ENCODE peak calls at places on chromosomes 13 and 19, in five cellular contexts. Y is AG04449; P is bronchial epithelial cell; E is activated CD8-positive, alpha-beta memory T cell treated with anti-CD3 and anti-CD28 coated beads for 1 hour; B is AG09309. A is an unnamed sample.
A peak's percentile ranks its signal among the peaks of the same experiment; 100 is the strongest.

GRCh38 chr19:43354305-43354627 is 780 bp downstream of the CD177 start:
- DNase-seq in P (no peak), Y (no peak), E (no peak), B (no peak), A (no peak)

GRCh38 chr19:36140289-36141038 is 598 bp downstream of the CAPNS1 start:
- DNase-seq in B (no peak), E (peak; percentile 17), P (peak; percentile 51), Y (no peak), A (no peak)

GRCh38 chr19:3441986-3442329 is 38.4 kb downstream of the SMIM24 start:
- DNase-seq in E (no peak), B (no peak), P (no peak), Y (no peak), A (no peak)

GRCh38 chr19:16143399-16144215 is at the start of gene HSH2D:
- DNase-seq in P (peak; percentile 52), Y (no peak), B (no peak), E (peak; percentile 72), A (no peak)

GRCh38 chr19:9834726-9835506 is at the start of gene PIN1:
- DNase-seq in E (peak; percentile 98), B (peak; percentile 93), Y (peak; percentile 82), P (peak; percentile 92), A (peak; percentile 98)

GRCh38 chr19:860481-861098 is 1.1 kb downstream of the CFD start:
- DNase-seq in P (peak; percentile 27), E (peak; percentile 46), B (no peak), Y (no peak), A (peak; percentile 48)

GRCh38 chr13:100541882-100542545 is 46.6 kb downstream of the GGACT start:
- DNase-seq in B (no peak), P (peak; percentile 79), E (no peak), Y (no peak), A (no peak)

GRCh38 chr19:39831679-39832078 is 2.3 kb downstream of the DYRK1B start:
- DNase-seq in B (no peak), E (no peak), P (no peak), Y (no peak), A (no peak)

GRCh38 chr13:61410669-61411297 is 4.9 kb downstream of the PCDH20 start:
- DNase-seq in B (no peak), Y (no peak), P (peak; percentile 36), E (no peak), A (no peak)

GRCh38 chr13:58999851-59000250 is 1163.9 kb downstream of the DIAPH3 start:
- DNase-seq in E (no peak), B (no peak), P (no peak), Y (no peak), A (no peak)

GRCh38 chr19:1503089-1503924 is 9.5 kb downstream of the ADAMTSL5 start:
- DNase-seq in E (peak; percentile 52), P (no peak), Y (no peak), B (no peak), A (no peak)

GRCh38 chr19:661427-662196 is 1.4 kb downstream of the RNF126 start:
- DNase-seq in Y (no peak), E (peak; percentile 53), B (no peak), P (no peak), A (no peak)

A was measured in stromal cell of bone marrow.